ENCODE peak calls at places on chromosomes 5 and 9, in four cellular contexts. S is mesendoderm, I is neuronal stem cell, W is H9. X is an unnamed sample.

GRCh38 chr5:65382582-65382981 is 99.1 kb downstream of the ADAMTS6 start:
- DNase-seq in S (peak), I (no peak), W (no peak), X (no peak)

GRCh38 chr9:91426123-91426745 is 2.6 kb upstream of the NFIL3 start:
- DNase-seq in S (peak), I (no peak), W (no peak), X (peak)

GRCh38 chr9:127862075-127863011 is 7.9 kb upstream of the ENG start:
- DNase-seq in S (no peak), I (no peak), W (no peak), X (peak)

GRCh38 chr5:88925692-88926490 is 42.9 kb upstream of the MEF2C start:
- DNase-seq in S (no peak), I (no peak), W (no peak), X (peak)

GRCh38 chr5:543755-544674 is 19.8 kb upstream of the SLC9A3 start:
- DNase-seq in S (no peak), I (no peak), W (no peak), X (no peak)

GRCh38 chr5:96687080-96687479 is 24.9 kb downstream of the CAST start:
- DNase-seq in S (no peak), I (no peak), W (no peak), X (no peak)

GRCh38 chr5:59357421-59357977 is 536.0 kb downstream of the PDE4D start:
- DNase-seq in S (peak), I (no peak), W (no peak), X (peak)

GRCh38 chr9:77647267-77647658 is 859 bp downstream of the GNA14 start:
- DNase-seq in S (no peak), I (no peak), W (peak), X (no peak)

GRCh38 chr5:36778336-36778735 is 98.2 kb upstream of the NIPBL start:
- DNase-seq in S (no peak), I (no peak), W (no peak), X (no peak)

GRCh38 chr5:127863610-127864395 is 160.6 kb downstream of the CCDC192 start:
- DNase-seq in S (no peak), I (no peak), W (no peak), X (no peak)

GRCh38 chr9:110933350-110934001 is 104.8 kb downstream of the LPAR1 start:
- DNase-seq in S (no peak), I (no peak), W (no peak), X (no peak)

GRCh38 chr9:120737411-120737810 is 23.1 kb upstream of the MEGF9 start:
- DNase-seq in S (no peak), I (no peak), W (no peak), X (no peak)

GRCh38 chr5:38551020-38552017 is 5.1 kb downstream of the LIFR start:
- DNase-seq in S (peak), I (no peak), W (no peak), X (peak)

GRCh38 chr9:95506438-95506691 is 10.4 kb downstream of the PTCH1 start:
- DNase-seq in S (peak), I (no peak), W (no peak), X (peak)

GRCh38 chr9:129494113-129494789 is 126.7 kb downstream of the C9orf50 start:
- DNase-seq in S (no peak), I (no peak), W (no peak), X (no peak)

GRCh38 chr5:172926796-172927195 is 32.4 kb upstream of the RPL26L1 start:
- DNase-seq in S (no peak), I (no peak), W (no peak), X (no peak)

GRCh38 chr5:126007841-126008240 is 415.4 kb upstream of the GRAMD2B start:
- DNase-seq in S (no peak), I (no peak), W (no peak), X (peak)

GRCh38 chr5:142670811-142671210 is 15.1 kb downstream of the FGF1 start:
- DNase-seq in S (no peak), I (no peak), W (no peak), X (peak)

GRCh38 chr9:120922404-120923173 is 4.0 kb downstream of the TRAF1 start:
- DNase-seq in S (no peak), I (no peak), W (no peak), X (no peak)

GRCh38 chr5:122951658-122952057 is 84.9 kb downstream of the PPIC start:
- DNase-seq in S (no peak), I (no peak), W (no peak), X (no peak)

GRCh38 chr5:63959177-63959982 is 2.9 kb downstream of the HTR1A start:
- DNase-seq in S (peak), I (peak), W (peak), X (no peak)

GRCh38 chr5:79480991-79481390 is 32.9 kb downstream of the HOMER1 start:
- DNase-seq in S (no peak), I (no peak), W (no peak), X (no peak)

GRCh38 chr9:110291921-110292575 is 35.7 kb upstream of the TXN start:
- DNase-seq in S (no peak), I (no peak), W (peak), X (no peak)

GRCh38 chr5:102231693-102232619 is 64.1 kb downstream of the SLCO4C1 start:
- DNase-seq in S (no peak), I (no peak), W (no peak), X (peak)

GRCh38 chr5:175847503-175847902 is 23.9 kb upstream of the CPLX2 start:
- DNase-seq in S (peak), I (no peak), W (peak), X (no peak)

GRCh38 chr5:170638454-170639220 is 134.8 kb downstream of the KCNIP1 start:
- DNase-seq in S (peak), I (peak), W (peak), X (peak)

GRCh38 chr9:37486616-37487544 is 1.1 kb downstream of the POLR1E start:
- DNase-seq in S (peak), I (no peak), W (no peak), X (peak)

DNA sequence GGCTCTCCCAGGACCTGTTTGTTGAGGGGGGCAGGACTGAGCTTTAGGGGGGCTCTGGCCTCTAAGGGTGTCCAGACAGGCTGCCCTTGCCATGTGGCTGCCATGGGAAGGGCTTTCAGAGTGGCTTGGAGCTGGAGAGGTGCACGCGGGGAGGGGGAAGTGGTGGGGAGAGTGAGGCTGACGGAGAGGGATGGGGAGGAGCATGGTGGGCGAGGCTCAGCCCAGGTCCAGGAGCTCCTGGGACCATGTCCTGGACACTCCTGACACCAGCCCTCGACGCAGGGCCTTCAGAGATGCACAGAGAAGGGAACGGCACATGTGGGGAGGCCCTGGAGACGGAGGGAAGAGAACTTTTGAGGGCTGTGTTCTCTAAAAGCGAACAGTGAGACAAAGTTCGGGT is 2.4 kb downstream of the SPAAR start:
- DNase-seq in S (no peak), I (no peak), W (no peak), X (no peak)
- H2BK15ac ChIP-seq in S (no peak), I (peak), W (no peak), X (no peak)

GRCh38 chr9:133997584-133997983 is 5.5 kb upstream of the VAV2 start:
- DNase-seq in S (no peak), I (no peak), W (no peak), X (no peak)

GRCh38 chr9:133999866-134000265 is 7.7 kb upstream of the VAV2 start:
- DNase-seq in S (no peak), I (no peak), W (no peak), X (no peak)

GRCh38 chr9:133996531-133997520 is 4.7 kb upstream of the VAV2 start:
- DNase-seq in S (no peak), I (no peak), W (no peak), X (no peak)

GRCh38 chr9:134002796-134003195 is 10.7 kb upstream of the VAV2 start:
- DNase-seq in S (no peak), I (no peak), W (no peak), X (no peak)

GRCh38 chr9:133998915-133999580 is 6.9 kb upstream of the VAV2 start:
- DNase-seq in S (no peak), I (no peak), W (no peak), X (no peak)
- H2BK120ac ChIP-seq in S (no peak), I (no peak), W (no peak), X (no peak)

GRCh38 chr5:34582364-34582763 is 73.8 kb upstream of the RAI14 start:
- DNase-seq in S (peak), I (no peak), W (no peak), X (no peak)

GRCh38 chr5:34584165-34584564 is 72.0 kb upstream of the RAI14 start:
- DNase-seq in S (no peak), I (no peak), W (no peak), X (no peak)

GRCh38 chr5:34580983-34581382 is 75.1 kb upstream of the RAI14 start:
- DNase-seq in S (no peak), I (no peak), W (no peak), X (no peak)

GRCh38 chr5:34585601-34586104 is 70.5 kb upstream of the RAI14 start:
- DNase-seq in S (no peak), I (no peak), W (no peak), X (peak)

GRCh38 chr5:34583167-34583566 is 73.0 kb upstream of the RAI14 start:
- DNase-seq in S (no peak), I (no peak), W (no peak), X (no peak)
- H2BK15ac ChIP-seq in S (no peak), I (no peak), W (no peak), X (no peak)

GRCh38 chr5:178465228-178465860 is 124.8 kb downstream of the COL23A1 start:
- DNase-seq in S (no peak), I (no peak), W (no peak), X (no peak)
- H2BK120ac ChIP-seq in S (no peak), I (no peak), W (no peak), X (no peak)

DNA sequence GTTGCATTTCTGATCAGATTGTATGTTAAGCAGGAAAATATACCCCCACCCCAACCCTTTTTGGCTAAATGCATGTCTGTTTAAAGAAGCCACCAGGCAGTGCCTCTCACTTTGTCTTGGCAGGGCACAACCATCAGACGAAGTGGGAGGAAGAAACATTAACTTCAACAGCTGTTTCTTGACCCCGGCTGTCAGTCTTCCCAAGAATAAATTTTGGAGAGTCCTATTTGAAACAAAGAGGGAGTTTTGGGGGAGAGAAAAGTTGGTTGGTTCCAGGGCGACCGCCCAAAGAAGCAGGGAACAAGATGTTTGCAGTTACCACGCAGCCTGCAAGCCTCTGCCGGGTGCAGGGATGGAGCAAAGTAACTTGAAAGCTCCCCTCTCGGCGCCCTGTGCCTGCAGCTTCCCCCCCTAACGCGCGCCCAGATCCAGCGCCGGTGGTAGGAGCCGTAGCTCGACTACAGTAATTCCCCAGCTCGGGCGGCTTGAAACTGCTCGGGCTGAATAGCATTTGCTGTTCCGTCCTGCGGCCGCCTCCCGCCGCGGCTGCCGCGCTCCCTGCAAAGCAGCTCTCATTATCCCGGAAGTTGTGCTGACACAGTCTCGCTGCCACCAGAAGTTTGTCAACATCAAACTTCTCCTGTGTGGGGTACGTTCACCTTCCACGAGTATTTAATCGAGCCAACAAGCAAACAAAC is 100.7 kb upstream of the SSBP2 start:
- DNase-seq in S (peak), I (peak), W (peak), X (peak)
- H2BK15ac ChIP-seq in S (no peak), I (no peak), W (no peak), X (no peak)

GRCh38 chr5:151006704-151007334 is 13.6 kb upstream of the GPX3 start:
- DNase-seq in S (no peak), I (no peak), W (no peak), X (no peak)

GRCh38 chr5:151005187-151005974 is 15.0 kb upstream of the GPX3 start:
- DNase-seq in S (no peak), I (no peak), W (no peak), X (peak)

GRCh38 chr5:151007430-151008123 is 12.8 kb upstream of the GPX3 start:
- DNase-seq in S (no peak), I (no peak), W (no peak), X (no peak)

GRCh38 chr5:151004499-151004898 is 15.9 kb upstream of the GPX3 start:
- DNase-seq in S (no peak), I (no peak), W (no peak), X (no peak)

DNA sequence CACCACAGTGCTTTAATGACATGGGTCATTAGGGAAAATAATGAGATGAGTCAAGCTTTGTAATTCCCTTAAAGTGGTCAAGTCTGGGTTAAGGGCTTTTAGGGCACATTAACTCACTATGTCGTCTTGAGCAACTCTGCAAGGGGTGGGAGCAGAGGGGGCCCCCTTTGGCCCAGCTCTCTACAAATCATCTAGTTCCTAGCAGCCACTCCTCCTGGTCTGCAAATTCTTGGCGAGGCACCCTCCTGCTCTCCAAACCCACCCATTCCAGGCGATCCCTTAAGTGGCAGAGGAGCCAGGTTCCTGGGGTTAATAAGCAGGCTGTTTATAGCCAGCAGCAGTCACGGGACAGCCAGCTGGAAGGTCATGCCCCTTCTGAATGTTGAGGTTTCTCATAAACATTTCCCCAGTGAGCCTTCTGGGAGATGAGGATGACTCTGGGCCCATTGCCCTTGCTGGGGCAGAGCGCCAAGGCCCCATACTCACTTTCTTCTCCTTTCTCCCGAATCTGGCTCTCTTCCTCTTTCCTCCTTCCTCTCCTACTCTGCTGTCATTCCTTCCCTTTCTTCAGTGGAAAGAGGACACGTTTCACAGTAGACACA is 14.3 kb upstream of the GPX3 start:
- DNase-seq in S (no peak), I (no peak), W (no peak), X (peak)
- H2BK120ac ChIP-seq in S (no peak), I (no peak), W (no peak), X (peak)

GRCh38 chr5:72498284-72498683 is 8.9 kb downstream of the ZNF366 start:
- DNase-seq in S (no peak), I (no peak), W (no peak), X (peak)

GRCh38 chr5:72499730-72500129 is 7.5 kb downstream of the ZNF366 start:
- DNase-seq in S (no peak), I (no peak), W (no peak), X (no peak)

GRCh38 chr5:72501475-72501874 is 5.7 kb downstream of the ZNF366 start:
- DNase-seq in S (no peak), I (peak), W (no peak), X (no peak)

GRCh38 chr5:72497823-72498222 is 9.4 kb downstream of the ZNF366 start:
- DNase-seq in S (no peak), I (no peak), W (no peak), X (no peak)

DNA sequence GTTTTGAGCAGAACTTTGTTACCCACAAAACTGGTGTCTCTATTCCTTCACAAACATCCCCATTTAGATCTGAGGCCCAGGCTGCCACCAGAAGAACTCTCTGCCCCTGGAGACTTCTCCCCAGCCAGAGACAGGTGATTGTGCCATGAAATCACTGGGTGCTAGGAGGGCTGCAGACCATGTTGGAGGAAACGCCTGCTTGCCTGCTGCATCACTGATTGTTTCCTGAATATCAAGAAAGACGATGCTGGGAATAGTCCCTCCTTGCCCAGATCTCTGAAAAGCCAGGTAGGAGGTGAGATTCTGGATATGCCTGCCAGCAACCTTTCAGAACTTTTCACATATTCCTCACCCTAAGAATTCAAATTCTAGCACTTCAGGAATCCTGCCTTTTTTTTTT is 8.1 kb downstream of the ZNF366 start:
- DNase-seq in S (no peak), I (no peak), W (no peak), X (no peak)
- H2BK15ac ChIP-seq in S (no peak), I (no peak), W (no peak), X (no peak)

DNA sequence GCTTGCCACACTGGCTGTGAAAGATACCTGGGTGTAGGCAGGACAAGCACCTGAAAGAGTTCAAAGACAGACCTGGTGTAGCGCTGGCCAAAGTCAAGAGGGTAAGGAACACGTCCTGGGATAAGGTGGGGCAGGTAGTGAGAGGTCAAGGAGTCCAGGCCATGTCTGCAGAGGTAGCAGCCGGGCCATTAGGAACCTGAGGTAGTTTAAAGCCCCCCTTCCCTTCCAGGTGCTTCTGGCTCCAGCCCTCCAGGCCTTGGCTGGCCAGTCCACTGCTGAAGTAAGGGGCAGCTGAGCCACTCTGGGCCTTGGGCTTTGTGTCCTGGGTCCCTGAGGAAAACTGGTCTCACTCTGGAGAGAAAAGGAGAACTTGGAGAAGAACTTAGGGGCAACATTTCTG is 13.9 kb upstream of the NR5A1 start:
- DNase-seq in S (no peak), I (no peak), W (no peak), X (no peak)
- H2BK120ac ChIP-seq in S (no peak), I (no peak), W (no peak), X (no peak)

GRCh38 chr5:6547498-6547897 is 85.3 kb downstream of the NSUN2 start:
- DNase-seq in S (no peak), I (no peak), W (no peak), X (no peak)

GRCh38 chr5:6543830-6544560 is 88.8 kb downstream of the NSUN2 start:
- DNase-seq in S (no peak), I (no peak), W (no peak), X (no peak)

GRCh38 chr5:6545036-6545693 is 87.7 kb downstream of the NSUN2 start:
- DNase-seq in S (no peak), I (no peak), W (no peak), X (no peak)

GRCh38 chr5:6544561-6544935 is 88.3 kb downstream of the NSUN2 start:
- DNase-seq in S (no peak), I (no peak), W (no peak), X (no peak)

DNA sequence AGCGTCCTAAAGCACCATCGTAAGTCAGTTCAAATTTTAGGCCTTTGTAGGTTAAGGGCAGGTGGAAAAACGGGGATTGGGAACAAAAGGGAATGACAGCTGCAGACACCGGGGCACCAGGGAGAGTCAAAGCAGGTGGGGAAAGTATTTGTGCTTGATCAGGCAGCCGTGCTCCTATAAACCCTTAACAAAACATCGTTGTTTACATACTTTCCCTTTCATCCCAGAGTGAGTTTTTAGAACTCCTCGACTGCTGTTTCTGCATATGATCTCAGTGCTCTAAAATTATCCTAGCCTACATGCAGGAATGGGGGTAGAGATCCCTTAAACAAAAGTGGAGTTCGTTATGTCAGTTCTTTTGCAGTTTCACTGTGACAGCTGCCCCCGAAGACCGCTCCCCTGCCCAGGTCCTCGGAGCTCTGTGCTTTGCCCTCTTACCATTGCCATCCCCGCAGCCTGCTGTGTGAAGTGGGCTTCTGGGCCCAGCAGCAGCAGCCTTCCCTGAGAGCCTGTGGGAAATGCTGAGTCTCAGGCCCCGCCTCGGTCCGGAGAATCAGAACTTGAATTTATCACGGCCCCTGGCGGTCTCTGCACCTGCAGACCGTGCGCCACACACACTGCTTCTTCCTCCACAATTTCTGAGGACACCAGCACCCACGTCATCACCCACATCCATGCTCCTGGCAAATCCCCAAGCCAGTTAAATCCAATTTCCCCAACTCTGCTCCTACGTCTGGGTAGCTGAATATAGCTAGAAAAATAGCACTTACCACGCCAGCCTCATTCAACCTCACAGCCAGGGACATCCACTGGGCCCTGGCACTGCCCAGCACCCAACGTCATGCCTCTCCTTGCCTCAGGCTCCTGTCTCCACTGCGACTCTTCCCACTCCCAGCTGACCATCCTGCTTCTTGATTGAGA is 86.8 kb downstream of the NSUN2 start:
- DNase-seq in S (no peak), I (no peak), W (no peak), X (no peak)
- H2BK15ac ChIP-seq in S (no peak), I (no peak), W (no peak), X (no peak)